ENCODE peak calls at places on chromosomes 16 and 17, in seven cellular contexts. One of them, this sample, is unnamed.
A peak's percentile ranks its signal among the peaks of the same experiment; 100 is the strongest.

GRCh38 chr17:81821603-81822311 is 11.3 kb downstream of the MCRIP1 start:
- DNase-seq in choroid plexus epithelial cell: peak; percentile 45
- DNase-seq in bronchial epithelial cell: peak; percentile 53
- DNase-seq in BE2C: peak; percentile 96
- DNase-seq in cardiac muscle cell: peak; percentile 69
- DNase-seq in dorsolateral prefrontal cortex: peak; percentile 71
- DNase-seq in psoas muscle: peak; percentile 86
- DNase-seq in this sample: no peak

GRCh38 chr16:63581560-63581959 is 1540.3 kb downstream of the CDH11 start:
- DNase-seq in choroid plexus epithelial cell: no peak
- DNase-seq in bronchial epithelial cell: no peak
- DNase-seq in BE2C: no peak
- DNase-seq in cardiac muscle cell: peak; percentile 26
- DNase-seq in dorsolateral prefrontal cortex: no peak
- DNase-seq in psoas muscle: no peak
- DNase-seq in this sample: no peak

GRCh38 chr17:60406887-60407286 is 15.0 kb upstream of the USP32 start:
- DNase-seq in choroid plexus epithelial cell: no peak
- DNase-seq in bronchial epithelial cell: no peak
- DNase-seq in BE2C: no peak
- DNase-seq in cardiac muscle cell: no peak
- DNase-seq in dorsolateral prefrontal cortex: no peak
- DNase-seq in psoas muscle: no peak
- DNase-seq in this sample: no peak

GRCh38 chr16:1506494-1507213 is 13.5 kb downstream of the TELO2 start:
- DNase-seq in choroid plexus epithelial cell: no peak
- DNase-seq in bronchial epithelial cell: no peak
- DNase-seq in BE2C: no peak
- DNase-seq in cardiac muscle cell: no peak
- DNase-seq in dorsolateral prefrontal cortex: no peak
- DNase-seq in psoas muscle: no peak
- DNase-seq in this sample: no peak

GRCh38 chr17:48037036-48037881 is at the start of gene COPZ2:
- DNase-seq in choroid plexus epithelial cell: peak; percentile 58
- DNase-seq in bronchial epithelial cell: no peak
- DNase-seq in BE2C: peak; percentile 59
- DNase-seq in cardiac muscle cell: peak; percentile 57
- DNase-seq in dorsolateral prefrontal cortex: no peak
- DNase-seq in psoas muscle: peak; percentile 78
- DNase-seq in this sample: no peak

GRCh38 chr17:50381260-50381815 is 8.3 kb downstream of the EME1 start:
- DNase-seq in choroid plexus epithelial cell: no peak
- DNase-seq in bronchial epithelial cell: no peak
- DNase-seq in BE2C: no peak
- DNase-seq in cardiac muscle cell: no peak
- DNase-seq in dorsolateral prefrontal cortex: no peak
- DNase-seq in psoas muscle: no peak
- DNase-seq in this sample: no peak

GRCh38 chr16:3484328-3485096 is 10.8 kb downstream of the C16orf90 start:
- DNase-seq in choroid plexus epithelial cell: no peak
- DNase-seq in bronchial epithelial cell: no peak
- DNase-seq in BE2C: no peak
- DNase-seq in cardiac muscle cell: no peak
- DNase-seq in dorsolateral prefrontal cortex: no peak
- DNase-seq in psoas muscle: no peak
- DNase-seq in this sample: no peak

GRCh38 chr17:74282587-74283370 is 8.7 kb downstream of the DNAI2 start:
- DNase-seq in choroid plexus epithelial cell: no peak
- DNase-seq in bronchial epithelial cell: peak; percentile 91
- DNase-seq in BE2C: no peak
- DNase-seq in cardiac muscle cell: no peak
- DNase-seq in dorsolateral prefrontal cortex: no peak
- DNase-seq in psoas muscle: no peak
- DNase-seq in this sample: no peak

GRCh38 chr16:51888534-51888933 is 658.4 kb downstream of the TOX3 start:
- DNase-seq in choroid plexus epithelial cell: peak; percentile 20
- DNase-seq in bronchial epithelial cell: peak; percentile 21
- DNase-seq in BE2C: no peak
- DNase-seq in cardiac muscle cell: no peak
- DNase-seq in dorsolateral prefrontal cortex: no peak
- DNase-seq in psoas muscle: no peak
- DNase-seq in this sample: no peak

GRCh38 chr16:70324998-70325765 is 21.5 kb upstream of the DDX19A start:
- DNase-seq in choroid plexus epithelial cell: no peak
- DNase-seq in bronchial epithelial cell: no peak
- DNase-seq in BE2C: no peak
- DNase-seq in cardiac muscle cell: no peak
- DNase-seq in dorsolateral prefrontal cortex: no peak
- DNase-seq in psoas muscle: no peak
- DNase-seq in this sample: no peak

GRCh38 chr17:75194879-75195278 is 10.6 kb upstream of the NUP85 start:
- DNase-seq in choroid plexus epithelial cell: no peak
- DNase-seq in bronchial epithelial cell: no peak
- DNase-seq in BE2C: no peak
- DNase-seq in cardiac muscle cell: no peak
- DNase-seq in dorsolateral prefrontal cortex: no peak
- DNase-seq in psoas muscle: no peak
- DNase-seq in this sample: peak; percentile 55

GRCh38 chr17:37180371-37180770 is 195.4 kb upstream of the C17orf78 start:
- DNase-seq in choroid plexus epithelial cell: peak; percentile 20
- DNase-seq in bronchial epithelial cell: peak; percentile 39
- DNase-seq in BE2C: no peak
- DNase-seq in cardiac muscle cell: no peak
- DNase-seq in dorsolateral prefrontal cortex: no peak
- DNase-seq in psoas muscle: no peak
- DNase-seq in this sample: no peak

GRCh38 chr17:1022278-1023024 is 25.5 kb downstream of the TIMM22 start:
- DNase-seq in choroid plexus epithelial cell: no peak
- DNase-seq in bronchial epithelial cell: no peak
- DNase-seq in BE2C: no peak
- DNase-seq in cardiac muscle cell: no peak
- DNase-seq in dorsolateral prefrontal cortex: no peak
- DNase-seq in psoas muscle: no peak
- DNase-seq in this sample: no peak

GRCh38 chr16:672851-673250 is 2.6 kb upstream of the RHBDL1 start:
- DNase-seq in choroid plexus epithelial cell: no peak
- DNase-seq in bronchial epithelial cell: no peak
- DNase-seq in BE2C: no peak
- DNase-seq in cardiac muscle cell: no peak
- DNase-seq in dorsolateral prefrontal cortex: no peak
- DNase-seq in psoas muscle: no peak
- DNase-seq in this sample: no peak

GRCh38 chr17:75619506-75620431 is 13.5 kb upstream of the SMIM5 start:
- DNase-seq in choroid plexus epithelial cell: peak; percentile 54
- DNase-seq in bronchial epithelial cell: peak; percentile 10
- DNase-seq in BE2C: peak; percentile 90
- DNase-seq in cardiac muscle cell: peak; percentile 47
- DNase-seq in dorsolateral prefrontal cortex: no peak
- DNase-seq in psoas muscle: no peak
- DNase-seq in this sample: no peak

GRCh38 chr17:16073845-16074244 is 74.2 kb downstream of the TTC19 start:
- DNase-seq in choroid plexus epithelial cell: peak; percentile 41
- DNase-seq in bronchial epithelial cell: no peak
- DNase-seq in BE2C: no peak
- DNase-seq in cardiac muscle cell: no peak
- DNase-seq in dorsolateral prefrontal cortex: no peak
- DNase-seq in psoas muscle: no peak
- DNase-seq in this sample: no peak

GRCh38 chr16:30786115-30786935 is 680 bp downstream of the ZNF629 start:
- DNase-seq in choroid plexus epithelial cell: peak; percentile 77
- DNase-seq in bronchial epithelial cell: no peak
- DNase-seq in BE2C: peak; percentile 55
- DNase-seq in cardiac muscle cell: peak; percentile 70
- DNase-seq in dorsolateral prefrontal cortex: no peak
- DNase-seq in psoas muscle: peak; percentile 41
- DNase-seq in this sample: no peak

GRCh38 chr16:17448640-17449638 is 21.8 kb downstream of the XYLT1 start:
- DNase-seq in choroid plexus epithelial cell: no peak
- DNase-seq in bronchial epithelial cell: no peak
- DNase-seq in BE2C: no peak
- DNase-seq in cardiac muscle cell: no peak
- DNase-seq in dorsolateral prefrontal cortex: no peak
- DNase-seq in psoas muscle: peak; percentile 42
- DNase-seq in this sample: no peak

GRCh38 chr17:40552806-40553693 is 12.2 kb downstream of the CCR7 start:
- DNase-seq in choroid plexus epithelial cell: no peak
- DNase-seq in bronchial epithelial cell: no peak
- DNase-seq in BE2C: no peak
- DNase-seq in cardiac muscle cell: no peak
- DNase-seq in dorsolateral prefrontal cortex: peak; percentile 6
- DNase-seq in psoas muscle: no peak
- DNase-seq in this sample: no peak

GRCh38 chr17:6654816-6655731 is 3.5 kb downstream of the C17orf100 start:
- DNase-seq in choroid plexus epithelial cell: no peak
- DNase-seq in bronchial epithelial cell: peak; percentile 84
- DNase-seq in BE2C: no peak
- DNase-seq in cardiac muscle cell: peak; percentile 34
- DNase-seq in dorsolateral prefrontal cortex: no peak
- DNase-seq in psoas muscle: no peak
- DNase-seq in this sample: no peak

GRCh38 chr16:19843371-19843770 is 41.3 kb downstream of the GPRC5B start:
- DNase-seq in choroid plexus epithelial cell: peak; percentile 15
- DNase-seq in bronchial epithelial cell: peak; percentile 12
- DNase-seq in BE2C: no peak
- DNase-seq in cardiac muscle cell: no peak
- DNase-seq in dorsolateral prefrontal cortex: no peak
- DNase-seq in psoas muscle: no peak
- DNase-seq in this sample: no peak

GRCh38 chr17:77446959-77447634 is 306.3 kb downstream of the SEC14L1 start:
- DNase-seq in choroid plexus epithelial cell: no peak
- DNase-seq in bronchial epithelial cell: no peak
- DNase-seq in BE2C: no peak
- DNase-seq in cardiac muscle cell: no peak
- DNase-seq in dorsolateral prefrontal cortex: no peak
- DNase-seq in psoas muscle: no peak
- DNase-seq in this sample: no peak

GRCh38 chr17:46889992-46890564 is 32.9 kb upstream of the GOSR2 start:
- DNase-seq in choroid plexus epithelial cell: no peak
- DNase-seq in bronchial epithelial cell: no peak
- DNase-seq in BE2C: no peak
- DNase-seq in cardiac muscle cell: no peak
- DNase-seq in dorsolateral prefrontal cortex: no peak
- DNase-seq in psoas muscle: no peak
- DNase-seq in this sample: no peak

GRCh38 chr16:24036614-24037013 is 200.8 kb downstream of the PRKCB start:
- DNase-seq in choroid plexus epithelial cell: peak; percentile 61
- DNase-seq in bronchial epithelial cell: peak; percentile 34
- DNase-seq in BE2C: peak; percentile 51
- DNase-seq in cardiac muscle cell: peak; percentile 65
- DNase-seq in dorsolateral prefrontal cortex: peak; percentile 51
- DNase-seq in psoas muscle: no peak
- DNase-seq in this sample: no peak

GRCh38 chr16:17497648-17498047 is 26.9 kb upstream of the XYLT1 start:
- DNase-seq in choroid plexus epithelial cell: no peak
- DNase-seq in bronchial epithelial cell: no peak
- DNase-seq in BE2C: no peak
- DNase-seq in cardiac muscle cell: no peak
- DNase-seq in dorsolateral prefrontal cortex: no peak
- DNase-seq in psoas muscle: no peak
- DNase-seq in this sample: no peak

GRCh38 chr16:88923926-88924833 is 52.8 kb downstream of the CBFA2T3 start:
- DNase-seq in choroid plexus epithelial cell: no peak
- DNase-seq in bronchial epithelial cell: no peak
- DNase-seq in BE2C: no peak
- DNase-seq in cardiac muscle cell: no peak
- DNase-seq in dorsolateral prefrontal cortex: no peak
- DNase-seq in psoas muscle: no peak
- DNase-seq in this sample: no peak

GRCh38 chr17:36755586-36755985 is 154.2 kb downstream of the MRM1 start:
- DNase-seq in choroid plexus epithelial cell: peak; percentile 20
- DNase-seq in bronchial epithelial cell: peak; percentile 20
- DNase-seq in BE2C: peak; percentile 66
- DNase-seq in cardiac muscle cell: peak; percentile 36
- DNase-seq in dorsolateral prefrontal cortex: no peak
- DNase-seq in psoas muscle: no peak
- DNase-seq in this sample: no peak

GRCh38 chr16:9328386-9328785 is 236.9 kb downstream of the HAPSTR1 start:
- DNase-seq in choroid plexus epithelial cell: no peak
- DNase-seq in bronchial epithelial cell: no peak
- DNase-seq in BE2C: no peak
- DNase-seq in cardiac muscle cell: no peak
- DNase-seq in dorsolateral prefrontal cortex: peak; percentile 37
- DNase-seq in psoas muscle: no peak
- DNase-seq in this sample: no peak

GRCh38 chr16:88069397-88070168 is 118.3 kb downstream of the BANP start:
- DNase-seq in choroid plexus epithelial cell: no peak
- DNase-seq in bronchial epithelial cell: no peak
- DNase-seq in BE2C: no peak
- DNase-seq in cardiac muscle cell: no peak
- DNase-seq in dorsolateral prefrontal cortex: no peak
- DNase-seq in psoas muscle: no peak
- DNase-seq in this sample: no peak

GRCh38 chr17:14552311-14552710 is 251.4 kb downstream of the HS3ST3B1 start:
- DNase-seq in choroid plexus epithelial cell: no peak
- DNase-seq in bronchial epithelial cell: no peak
- DNase-seq in BE2C: no peak
- DNase-seq in cardiac muscle cell: no peak
- DNase-seq in dorsolateral prefrontal cortex: no peak
- DNase-seq in psoas muscle: no peak
- DNase-seq in this sample: no peak

GRCh38 chr17:28918295-28918694 is 15.4 kb upstream of the DHRS13 start:
- DNase-seq in choroid plexus epithelial cell: no peak
- DNase-seq in bronchial epithelial cell: no peak
- DNase-seq in BE2C: no peak
- DNase-seq in cardiac muscle cell: no peak
- DNase-seq in dorsolateral prefrontal cortex: no peak
- DNase-seq in psoas muscle: no peak
- DNase-seq in this sample: no peak
- TF ChIP-seq CTCF in choroid plexus epithelial cell: no peak
- TF ChIP-seq CTCF in bronchial epithelial cell: no peak
- TF ChIP-seq CTCF in BE2C: no peak
- TF ChIP-seq CTCF in cardiac muscle cell: no peak
- TF ChIP-seq CTCF in dorsolateral prefrontal cortex: no peak
- TF ChIP-seq CTCF in psoas muscle: no peak
- TF ChIP-seq CTCF in this sample: no peak

GRCh38 chr17:9105068-9105868 is 84.0 kb downstream of the NTN1 start:
- DNase-seq in choroid plexus epithelial cell: no peak
- DNase-seq in bronchial epithelial cell: no peak
- DNase-seq in BE2C: no peak
- DNase-seq in cardiac muscle cell: no peak
- DNase-seq in dorsolateral prefrontal cortex: peak; percentile 11
- DNase-seq in psoas muscle: no peak
- DNase-seq in this sample: no peak
- H3K4me3 ChIP-seq in choroid plexus epithelial cell: no peak overlapping the region
- H3K4me3 ChIP-seq in bronchial epithelial cell: no peak overlapping the region
- H3K4me3 ChIP-seq in BE2C: no peak overlapping the region
- H3K4me3 ChIP-seq in cardiac muscle cell: no peak overlapping the region
- H3K4me3 ChIP-seq in dorsolateral prefrontal cortex: no peak overlapping the region
- H3K4me3 ChIP-seq in psoas muscle: no peak overlapping the region
- H3K4me3 ChIP-seq in this sample: no peak overlapping the region

GRCh38 chr16:78227855-78228254 is 128.4 kb downstream of the WWOX start:
- DNase-seq in choroid plexus epithelial cell: no peak
- DNase-seq in bronchial epithelial cell: no peak
- DNase-seq in BE2C: no peak
- DNase-seq in cardiac muscle cell: peak; percentile 17
- DNase-seq in dorsolateral prefrontal cortex: no peak
- DNase-seq in psoas muscle: no peak
- DNase-seq in this sample: no peak
- TF ChIP-seq CTCF in choroid plexus epithelial cell: no peak
- TF ChIP-seq CTCF in bronchial epithelial cell: no peak
- TF ChIP-seq CTCF in BE2C: no peak
- TF ChIP-seq CTCF in cardiac muscle cell: no peak
- TF ChIP-seq CTCF in dorsolateral prefrontal cortex: peak; percentile 37
- TF ChIP-seq CTCF in psoas muscle: peak; percentile 36
- TF ChIP-seq CTCF in this sample: no peak

GRCh38 chr17:55577687-55578086 is 66.4 kb upstream of the SMIM36 start:
- DNase-seq in choroid plexus epithelial cell: peak; percentile 46
- DNase-seq in bronchial epithelial cell: no peak
- DNase-seq in BE2C: no peak
- DNase-seq in cardiac muscle cell: no peak
- DNase-seq in dorsolateral prefrontal cortex: no peak
- DNase-seq in psoas muscle: no peak
- DNase-seq in this sample: no peak
- H3K4me3 ChIP-seq in choroid plexus epithelial cell: peak overlapping the region; percentile 43
- H3K4me3 ChIP-seq in bronchial epithelial cell: no peak overlapping the region
- H3K4me3 ChIP-seq in BE2C: no peak overlapping the region
- H3K4me3 ChIP-seq in cardiac muscle cell: no peak overlapping the region
- H3K4me3 ChIP-seq in dorsolateral prefrontal cortex: peak overlapping the region; percentile 30
- H3K4me3 ChIP-seq in psoas muscle: peak overlapping the region; percentile 49
- H3K4me3 ChIP-seq in this sample: peak overlapping the region; percentile 26